ENCODE peak calls at places on chromosomes 1 and 21, in eight cellular contexts. One of them, this sample, is unnamed.

GRCh38 chr1:214498030-214498429 is 53.4 kb downstream of the PTPN14 start:
- DNase-seq in PC-9: no peak
- DNase-seq in mesenchymal stem cell: no peak
- DNase-seq in iPS DF 6.9: no peak
- DNase-seq in sigmoid colon: no peak
- DNase-seq in CD8-positive, alpha-beta T cell: no peak
- DNase-seq in pancreas: no peak
- DNase-seq in CD4-positive, alpha-beta T cell: no peak
- DNase-seq in this sample: no peak

GRCh38 chr1:166944186-166944967 is 31.0 kb downstream of the ILDR2 start:
- DNase-seq in pancreas: no peak
- DNase-seq in CD4-positive, alpha-beta T cell: no peak
- DNase-seq in PC-9: no peak
- DNase-seq in mesenchymal stem cell: peak
- DNase-seq in CD8-positive, alpha-beta T cell: peak
- DNase-seq in iPS DF 6.9: no peak
- DNase-seq in sigmoid colon: no peak
- DNase-seq in this sample: no peak

GRCh38 chr1:18530567-18531502 is 50.1 kb downstream of the KLHDC7A start:
- DNase-seq in iPS DF 6.9: peak
- DNase-seq in mesenchymal stem cell: no peak
- DNase-seq in sigmoid colon: no peak
- DNase-seq in CD4-positive, alpha-beta T cell: no peak
- DNase-seq in PC-9: no peak
- DNase-seq in CD8-positive, alpha-beta T cell: no peak
- DNase-seq in pancreas: no peak
- DNase-seq in this sample: no peak

GRCh38 chr1:115098979-115099692 is 9.8 kb upstream of the TSPAN2 start:
- DNase-seq in mesenchymal stem cell: no peak
- DNase-seq in pancreas: no peak
- DNase-seq in CD8-positive, alpha-beta T cell: peak
- DNase-seq in iPS DF 6.9: no peak
- DNase-seq in sigmoid colon: peak
- DNase-seq in PC-9: peak
- DNase-seq in CD4-positive, alpha-beta T cell: peak
- DNase-seq in this sample: no peak

GRCh38 chr1:52032785-52033131 is 852 bp downstream of the KTI12 start:
- DNase-seq in pancreas: peak
- DNase-seq in CD8-positive, alpha-beta T cell: no peak
- DNase-seq in CD4-positive, alpha-beta T cell: no peak
- DNase-seq in iPS DF 6.9: no peak
- DNase-seq in mesenchymal stem cell: peak
- DNase-seq in PC-9: peak
- DNase-seq in sigmoid colon: peak
- DNase-seq in this sample: no peak

GRCh38 chr1:214216779-214217178 is 64.2 kb upstream of the SMYD2 start:
- DNase-seq in CD8-positive, alpha-beta T cell: no peak
- DNase-seq in PC-9: peak
- DNase-seq in sigmoid colon: no peak
- DNase-seq in iPS DF 6.9: no peak
- DNase-seq in CD4-positive, alpha-beta T cell: no peak
- DNase-seq in pancreas: peak
- DNase-seq in mesenchymal stem cell: no peak
- DNase-seq in this sample: no peak

GRCh38 chr21:32909393-32909792 is 116.3 kb upstream of the OLIG2 start:
- DNase-seq in mesenchymal stem cell: no peak
- DNase-seq in CD8-positive, alpha-beta T cell: no peak
- DNase-seq in pancreas: no peak
- DNase-seq in sigmoid colon: no peak
- DNase-seq in PC-9: no peak
- DNase-seq in iPS DF 6.9: no peak
- DNase-seq in CD4-positive, alpha-beta T cell: no peak
- DNase-seq in this sample: no peak

GRCh38 chr1:55474168-55474786 is 259.1 kb upstream of the USP24 start:
- DNase-seq in mesenchymal stem cell: peak
- DNase-seq in sigmoid colon: no peak
- DNase-seq in CD4-positive, alpha-beta T cell: no peak
- DNase-seq in PC-9: no peak
- DNase-seq in iPS DF 6.9: no peak
- DNase-seq in pancreas: no peak
- DNase-seq in CD8-positive, alpha-beta T cell: no peak
- DNase-seq in this sample: no peak

GRCh38 chr1:208007938-208008342 is 97.0 kb upstream of the CD34 start:
- DNase-seq in iPS DF 6.9: no peak
- DNase-seq in CD4-positive, alpha-beta T cell: no peak
- DNase-seq in mesenchymal stem cell: no peak
- DNase-seq in PC-9: no peak
- DNase-seq in sigmoid colon: no peak
- DNase-seq in pancreas: no peak
- DNase-seq in CD8-positive, alpha-beta T cell: no peak
- DNase-seq in this sample: no peak

GRCh38 chr1:65399003-65399402 is 21.5 kb upstream of the LEPR start:
- DNase-seq in mesenchymal stem cell: no peak
- DNase-seq in pancreas: no peak
- DNase-seq in PC-9: no peak
- DNase-seq in CD4-positive, alpha-beta T cell: no peak
- DNase-seq in CD8-positive, alpha-beta T cell: no peak
- DNase-seq in sigmoid colon: no peak
- DNase-seq in iPS DF 6.9: no peak
- DNase-seq in this sample: no peak

GRCh38 chr1:224266105-224266935 is 63.7 kb downstream of the NVL start:
- DNase-seq in PC-9: no peak
- DNase-seq in mesenchymal stem cell: peak
- DNase-seq in CD8-positive, alpha-beta T cell: no peak
- DNase-seq in sigmoid colon: no peak
- DNase-seq in CD4-positive, alpha-beta T cell: no peak
- DNase-seq in iPS DF 6.9: no peak
- DNase-seq in pancreas: no peak
- DNase-seq in this sample: no peak

GRCh38 chr1:201383647-201384405 is 6.3 kb upstream of the TNNT2 start:
- DNase-seq in CD4-positive, alpha-beta T cell: no peak
- DNase-seq in PC-9: peak
- DNase-seq in sigmoid colon: no peak
- DNase-seq in mesenchymal stem cell: peak
- DNase-seq in iPS DF 6.9: no peak
- DNase-seq in pancreas: no peak
- DNase-seq in CD8-positive, alpha-beta T cell: no peak
- DNase-seq in this sample: no peak

GRCh38 chr1:167293057-167293456 is 72.4 kb downstream of the POU2F1 start:
- DNase-seq in iPS DF 6.9: no peak
- DNase-seq in sigmoid colon: no peak
- DNase-seq in CD8-positive, alpha-beta T cell: no peak
- DNase-seq in mesenchymal stem cell: no peak
- DNase-seq in pancreas: no peak
- DNase-seq in CD4-positive, alpha-beta T cell: no peak
- DNase-seq in PC-9: no peak
- DNase-seq in this sample: no peak

GRCh38 chr1:243497939-243498681 is 242.3 kb downstream of the SDCCAG8 start:
- DNase-seq in CD4-positive, alpha-beta T cell: no peak
- DNase-seq in mesenchymal stem cell: no peak
- DNase-seq in CD8-positive, alpha-beta T cell: no peak
- DNase-seq in pancreas: no peak
- DNase-seq in sigmoid colon: no peak
- DNase-seq in iPS DF 6.9: no peak
- DNase-seq in PC-9: no peak
- DNase-seq in this sample: no peak

GRCh38 chr1:32759997-32760623 is 57.0 kb downstream of the YARS1 start:
- DNase-seq in pancreas: peak
- DNase-seq in CD4-positive, alpha-beta T cell: no peak
- DNase-seq in sigmoid colon: no peak
- DNase-seq in CD8-positive, alpha-beta T cell: no peak
- DNase-seq in iPS DF 6.9: no peak
- DNase-seq in PC-9: peak
- DNase-seq in mesenchymal stem cell: peak
- DNase-seq in this sample: no peak

GRCh38 chr21:35375115-35375514 is 326.0 kb upstream of the RUNX1 start:
- DNase-seq in CD4-positive, alpha-beta T cell: no peak
- DNase-seq in CD8-positive, alpha-beta T cell: no peak
- DNase-seq in mesenchymal stem cell: peak
- DNase-seq in iPS DF 6.9: no peak
- DNase-seq in pancreas: no peak
- DNase-seq in PC-9: no peak
- DNase-seq in sigmoid colon: peak
- DNase-seq in this sample: no peak

GRCh38 chr1:156775799-156776198 is 8.5 kb downstream of the PRCC start:
- DNase-seq in pancreas: no peak
- DNase-seq in CD8-positive, alpha-beta T cell: no peak
- DNase-seq in mesenchymal stem cell: no peak
- DNase-seq in iPS DF 6.9: no peak
- DNase-seq in CD4-positive, alpha-beta T cell: no peak
- DNase-seq in PC-9: no peak
- DNase-seq in sigmoid colon: no peak
- DNase-seq in this sample: no peak

GRCh38 chr1:156772728-156773497 is 5.6 kb downstream of the PRCC start:
- DNase-seq in pancreas: no peak
- DNase-seq in CD8-positive, alpha-beta T cell: no peak
- DNase-seq in iPS DF 6.9: no peak
- DNase-seq in sigmoid colon: peak
- DNase-seq in PC-9: no peak
- DNase-seq in CD4-positive, alpha-beta T cell: no peak
- DNase-seq in mesenchymal stem cell: peak
- DNase-seq in this sample: no peak

GRCh38 chr1:156773607-156774006 is 6.3 kb downstream of the PRCC start:
- DNase-seq in sigmoid colon: no peak
- DNase-seq in CD4-positive, alpha-beta T cell: no peak
- DNase-seq in CD8-positive, alpha-beta T cell: no peak
- DNase-seq in pancreas: no peak
- DNase-seq in mesenchymal stem cell: no peak
- DNase-seq in iPS DF 6.9: no peak
- DNase-seq in PC-9: no peak
- DNase-seq in this sample: no peak

GRCh38 chr1:156777573-156777972 is 10.2 kb downstream of the PRCC start:
- DNase-seq in sigmoid colon: no peak
- DNase-seq in PC-9: no peak
- DNase-seq in iPS DF 6.9: no peak
- DNase-seq in CD4-positive, alpha-beta T cell: no peak
- DNase-seq in pancreas: no peak
- DNase-seq in mesenchymal stem cell: no peak
- DNase-seq in CD8-positive, alpha-beta T cell: no peak
- DNase-seq in this sample: no peak

GRCh38 chr1:156776942-156777341 is 9.6 kb downstream of the PRCC start:
- DNase-seq in mesenchymal stem cell: no peak
- DNase-seq in CD4-positive, alpha-beta T cell: no peak
- DNase-seq in sigmoid colon: no peak
- DNase-seq in pancreas: no peak
- DNase-seq in PC-9: no peak
- DNase-seq in CD8-positive, alpha-beta T cell: no peak
- DNase-seq in iPS DF 6.9: no peak
- DNase-seq in this sample: no peak
- H3K27ac ChIP-seq in mesenchymal stem cell: no peak
- H3K27ac ChIP-seq in CD4-positive, alpha-beta T cell: no peak
- H3K27ac ChIP-seq in sigmoid colon: no peak
- H3K27ac ChIP-seq in pancreas: no peak
- H3K27ac ChIP-seq in PC-9: no peak
- H3K27ac ChIP-seq in CD8-positive, alpha-beta T cell: no peak
- H3K27ac ChIP-seq in iPS DF 6.9: no peak
- H3K27ac ChIP-seq in this sample: no peak

GRCh38 chr1:107677674-107678073 is 287.3 kb downstream of the VAV3 start:
- DNase-seq in pancreas: no peak
- DNase-seq in iPS DF 6.9: no peak
- DNase-seq in sigmoid colon: no peak
- DNase-seq in mesenchymal stem cell: no peak
- DNase-seq in PC-9: no peak
- DNase-seq in CD8-positive, alpha-beta T cell: no peak
- DNase-seq in CD4-positive, alpha-beta T cell: no peak
- DNase-seq in this sample: no peak
- H3K27ac ChIP-seq in pancreas: no peak
- H3K27ac ChIP-seq in iPS DF 6.9: no peak
- H3K27ac ChIP-seq in sigmoid colon: no peak
- H3K27ac ChIP-seq in mesenchymal stem cell: no peak
- H3K27ac ChIP-seq in PC-9: no peak
- H3K27ac ChIP-seq in CD8-positive, alpha-beta T cell: no peak
- H3K27ac ChIP-seq in CD4-positive, alpha-beta T cell: no peak
- H3K27ac ChIP-seq in this sample: no peak

GRCh38 chr1:232596666-232597303 is 33.1 kb downstream of the SIPA1L2 start:
- DNase-seq in PC-9: no peak
- DNase-seq in mesenchymal stem cell: peak
- DNase-seq in iPS DF 6.9: no peak
- DNase-seq in CD8-positive, alpha-beta T cell: no peak
- DNase-seq in CD4-positive, alpha-beta T cell: no peak
- DNase-seq in pancreas: no peak
- DNase-seq in sigmoid colon: no peak
- DNase-seq in this sample: no peak

GRCh38 chr1:232597721-232598120 is 32.2 kb downstream of the SIPA1L2 start:
- DNase-seq in PC-9: no peak
- DNase-seq in CD8-positive, alpha-beta T cell: no peak
- DNase-seq in mesenchymal stem cell: no peak
- DNase-seq in pancreas: no peak
- DNase-seq in sigmoid colon: no peak
- DNase-seq in CD4-positive, alpha-beta T cell: no peak
- DNase-seq in iPS DF 6.9: no peak
- DNase-seq in this sample: no peak

GRCh38 chr1:232594018-232594502 is 35.9 kb downstream of the SIPA1L2 start:
- DNase-seq in sigmoid colon: no peak
- DNase-seq in iPS DF 6.9: no peak
- DNase-seq in CD8-positive, alpha-beta T cell: no peak
- DNase-seq in mesenchymal stem cell: peak
- DNase-seq in CD4-positive, alpha-beta T cell: no peak
- DNase-seq in pancreas: no peak
- DNase-seq in PC-9: no peak
- DNase-seq in this sample: no peak

GRCh38 chr1:232598133-232598532 is 31.8 kb downstream of the SIPA1L2 start:
- DNase-seq in CD8-positive, alpha-beta T cell: no peak
- DNase-seq in sigmoid colon: no peak
- DNase-seq in pancreas: no peak
- DNase-seq in iPS DF 6.9: no peak
- DNase-seq in CD4-positive, alpha-beta T cell: no peak
- DNase-seq in mesenchymal stem cell: no peak
- DNase-seq in PC-9: no peak
- DNase-seq in this sample: no peak

GRCh38 chr1:232594768-232595698 is 34.9 kb downstream of the SIPA1L2 start:
- DNase-seq in sigmoid colon: no peak
- DNase-seq in PC-9: no peak
- DNase-seq in mesenchymal stem cell: no peak
- DNase-seq in iPS DF 6.9: no peak
- DNase-seq in pancreas: no peak
- DNase-seq in CD4-positive, alpha-beta T cell: no peak
- DNase-seq in CD8-positive, alpha-beta T cell: no peak
- DNase-seq in this sample: no peak
- H3K27ac ChIP-seq in sigmoid colon: no peak
- H3K27ac ChIP-seq in PC-9: no peak
- H3K27ac ChIP-seq in mesenchymal stem cell: no peak
- H3K27ac ChIP-seq in iPS DF 6.9: no peak
- H3K27ac ChIP-seq in pancreas: no peak
- H3K27ac ChIP-seq in CD4-positive, alpha-beta T cell: no peak
- H3K27ac ChIP-seq in CD8-positive, alpha-beta T cell: no peak
- H3K27ac ChIP-seq in this sample: no peak

DNA sequence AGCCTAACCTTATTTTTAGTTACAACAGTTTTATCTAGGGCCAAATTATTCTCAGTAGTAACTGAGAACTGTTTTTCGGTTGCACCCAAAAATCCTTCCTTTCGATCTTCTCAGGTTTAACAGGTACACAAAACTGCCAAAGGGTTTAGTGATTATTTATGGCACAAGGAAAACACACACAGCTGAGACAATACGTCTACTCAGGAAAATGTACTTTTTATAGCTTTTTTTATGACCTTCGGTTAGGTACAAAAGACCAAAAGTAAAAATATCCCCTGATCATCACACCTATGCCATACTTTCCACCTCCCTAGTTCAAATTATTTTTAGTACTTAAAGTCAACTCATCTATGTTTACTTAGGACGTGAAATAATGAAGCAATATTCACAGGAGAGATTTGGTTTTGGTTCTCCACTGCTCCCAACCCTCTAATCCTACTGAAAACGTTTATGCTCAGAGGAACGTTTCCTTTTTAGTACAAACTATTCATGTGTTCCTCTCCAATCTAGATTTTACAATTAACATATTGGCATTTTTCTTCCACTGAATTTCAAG is 48.7 kb downstream of the TTLL7 start:
- DNase-seq in sigmoid colon: no peak
- DNase-seq in CD8-positive, alpha-beta T cell: no peak
- DNase-seq in pancreas: no peak
- DNase-seq in iPS DF 6.9: no peak
- DNase-seq in mesenchymal stem cell: no peak
- DNase-seq in CD4-positive, alpha-beta T cell: no peak
- DNase-seq in PC-9: no peak
- DNase-seq in this sample: no peak
- H3K27ac ChIP-seq in sigmoid colon: no peak
- H3K27ac ChIP-seq in CD8-positive, alpha-beta T cell: no peak
- H3K27ac ChIP-seq in pancreas: no peak
- H3K27ac ChIP-seq in iPS DF 6.9: no peak
- H3K27ac ChIP-seq in mesenchymal stem cell: no peak
- H3K27ac ChIP-seq in CD4-positive, alpha-beta T cell: no peak
- H3K27ac ChIP-seq in PC-9: no peak
- H3K27ac ChIP-seq in this sample: peak

This sample was measured in substantia nigra.